ENCODE peak calls at places on chromosomes 5 and 9, in five cellular contexts. One of them, this sample, is unnamed.

GRCh38 chr9:89592963-89593775 is 11.6 kb upstream of the GADD45G start:
- DNase-seq in CD4-positive, alpha-beta memory T cell: no peak
- DNase-seq in right atrium auricular region: peak
- DNase-seq in substantia nigra: no peak
- DNase-seq in body of pancreas: no peak
- DNase-seq in this sample: no peak

GRCh38 chr5:171801839-171802238 is 16.2 kb downstream of the SMIM23 start:
- DNase-seq in right atrium auricular region: no peak
- DNase-seq in body of pancreas: no peak
- DNase-seq in substantia nigra: no peak
- DNase-seq in CD4-positive, alpha-beta memory T cell: no peak
- DNase-seq in this sample: no peak

GRCh38 chr5:143557061-143557818 is 153.8 kb upstream of the NR3C1 start:
- DNase-seq in body of pancreas: no peak
- DNase-seq in substantia nigra: no peak
- DNase-seq in CD4-positive, alpha-beta memory T cell: no peak
- DNase-seq in right atrium auricular region: no peak
- DNase-seq in this sample: no peak

GRCh38 chr9:113164536-113165300 is 13.9 kb downstream of the SLC31A2 start:
- DNase-seq in right atrium auricular region: no peak
- DNase-seq in substantia nigra: peak
- DNase-seq in body of pancreas: peak
- DNase-seq in CD4-positive, alpha-beta memory T cell: no peak
- DNase-seq in this sample: peak

GRCh38 chr5:10691826-10692785 is 68.9 kb downstream of the DAP start:
- DNase-seq in CD4-positive, alpha-beta memory T cell: no peak
- DNase-seq in right atrium auricular region: no peak
- DNase-seq in body of pancreas: no peak
- DNase-seq in substantia nigra: no peak
- DNase-seq in this sample: no peak

GRCh38 chr9:71758277-71758676 is 10.0 kb downstream of the CEMIP2 start:
- DNase-seq in right atrium auricular region: no peak
- DNase-seq in body of pancreas: peak
- DNase-seq in substantia nigra: no peak
- DNase-seq in CD4-positive, alpha-beta memory T cell: no peak
- DNase-seq in this sample: no peak

GRCh38 chr9:33446507-33447403 is 638 bp downstream of the AQP3 start:
- DNase-seq in right atrium auricular region: peak
- DNase-seq in body of pancreas: peak
- DNase-seq in CD4-positive, alpha-beta memory T cell: peak
- DNase-seq in substantia nigra: no peak
- DNase-seq in this sample: no peak

GRCh38 chr5:43416988-43417394 is 4.8 kb upstream of the CCL28 start:
- DNase-seq in right atrium auricular region: no peak
- DNase-seq in CD4-positive, alpha-beta memory T cell: no peak
- DNase-seq in body of pancreas: no peak
- DNase-seq in substantia nigra: no peak
- DNase-seq in this sample: no peak

GRCh38 chr9:97714435-97714834 is 17.3 kb upstream of the XPA start:
- DNase-seq in right atrium auricular region: no peak
- DNase-seq in substantia nigra: no peak
- DNase-seq in CD4-positive, alpha-beta memory T cell: peak
- DNase-seq in body of pancreas: no peak
- DNase-seq in this sample: no peak

GRCh38 chr5:170589643-170590042 is 85.8 kb downstream of the KCNIP1 start:
- DNase-seq in CD4-positive, alpha-beta memory T cell: no peak
- DNase-seq in substantia nigra: no peak
- DNase-seq in body of pancreas: no peak
- DNase-seq in right atrium auricular region: no peak
- DNase-seq in this sample: no peak

GRCh38 chr5:6383376-6383775 is 5.0 kb upstream of the MED10 start:
- DNase-seq in body of pancreas: peak
- DNase-seq in substantia nigra: no peak
- DNase-seq in right atrium auricular region: peak
- DNase-seq in CD4-positive, alpha-beta memory T cell: no peak
- DNase-seq in this sample: no peak

GRCh38 chr5:11520241-11520929 is 383.9 kb downstream of the CTNND2 start:
- DNase-seq in body of pancreas: no peak
- DNase-seq in CD4-positive, alpha-beta memory T cell: no peak
- DNase-seq in right atrium auricular region: no peak
- DNase-seq in substantia nigra: no peak
- DNase-seq in this sample: no peak

GRCh38 chr5:177442066-177442836 is 4.4 kb upstream of the PRR7 start:
- DNase-seq in body of pancreas: no peak
- DNase-seq in substantia nigra: no peak
- DNase-seq in right atrium auricular region: no peak
- DNase-seq in CD4-positive, alpha-beta memory T cell: no peak
- DNase-seq in this sample: no peak

GRCh38 chr9:19114680-19115270 is 12.1 kb upstream of the HAUS6 start:
- DNase-seq in right atrium auricular region: no peak
- DNase-seq in CD4-positive, alpha-beta memory T cell: no peak
- DNase-seq in body of pancreas: no peak
- DNase-seq in substantia nigra: no peak
- DNase-seq in this sample: no peak

GRCh38 chr5:132265336-132266030 is 8.0 kb downstream of the PDLIM4 start:
- DNase-seq in body of pancreas: peak
- DNase-seq in CD4-positive, alpha-beta memory T cell: no peak
- DNase-seq in substantia nigra: no peak
- DNase-seq in right atrium auricular region: peak
- DNase-seq in this sample: no peak

GRCh38 chr5:61301820-61302563 is 30.1 kb upstream of the ZSWIM6 start:
- DNase-seq in substantia nigra: no peak
- DNase-seq in CD4-positive, alpha-beta memory T cell: no peak
- DNase-seq in body of pancreas: peak
- DNase-seq in right atrium auricular region: peak
- DNase-seq in this sample: no peak

GRCh38 chr5:95727764-95728191 is 3.4 kb upstream of the RHOBTB3 start:
- DNase-seq in substantia nigra: no peak
- DNase-seq in right atrium auricular region: no peak
- DNase-seq in body of pancreas: peak
- DNase-seq in CD4-positive, alpha-beta memory T cell: no peak
- DNase-seq in this sample: no peak

GRCh38 chr5:109468737-109469420 is 59.1 kb upstream of the PJA2 start:
- DNase-seq in substantia nigra: peak
- DNase-seq in body of pancreas: peak
- DNase-seq in CD4-positive, alpha-beta memory T cell: peak
- DNase-seq in right atrium auricular region: peak
- DNase-seq in this sample: peak

GRCh38 chr9:108860354-108860753 is 1.7 kb upstream of the ACTL7A start:
- DNase-seq in CD4-positive, alpha-beta memory T cell: no peak
- DNase-seq in right atrium auricular region: no peak
- DNase-seq in substantia nigra: no peak
- DNase-seq in body of pancreas: no peak
- DNase-seq in this sample: no peak

GRCh38 chr9:85522459-85523092 is 219.2 kb downstream of the AGTPBP1 start:
- DNase-seq in right atrium auricular region: no peak
- DNase-seq in CD4-positive, alpha-beta memory T cell: peak
- DNase-seq in substantia nigra: no peak
- DNase-seq in body of pancreas: no peak
- DNase-seq in this sample: peak

GRCh38 chr5:96081276-96081858 is 119.7 kb upstream of the ELL2 start:
- DNase-seq in CD4-positive, alpha-beta memory T cell: no peak
- DNase-seq in body of pancreas: no peak
- DNase-seq in right atrium auricular region: no peak
- DNase-seq in substantia nigra: no peak
- DNase-seq in this sample: no peak

GRCh38 chr5:54526604-54527359 is 9.2 kb downstream of the SNX18 start:
- DNase-seq in CD4-positive, alpha-beta memory T cell: no peak
- DNase-seq in right atrium auricular region: no peak
- DNase-seq in substantia nigra: no peak
- DNase-seq in body of pancreas: no peak
- DNase-seq in this sample: no peak

GRCh38 chr5:110376281-110376916 is 350.1 kb downstream of the TMEM232 start:
- DNase-seq in CD4-positive, alpha-beta memory T cell: no peak
- DNase-seq in body of pancreas: no peak
- DNase-seq in substantia nigra: no peak
- DNase-seq in right atrium auricular region: no peak
- DNase-seq in this sample: no peak

GRCh38 chr5:169647566-169647965 is 10.5 kb downstream of the DOCK2 start:
- DNase-seq in substantia nigra: no peak
- DNase-seq in right atrium auricular region: no peak
- DNase-seq in CD4-positive, alpha-beta memory T cell: no peak
- DNase-seq in body of pancreas: no peak
- DNase-seq in this sample: no peak

GRCh38 chr5:5886812-5887486 is 464.5 kb downstream of the ICE1 start:
- DNase-seq in body of pancreas: peak
- DNase-seq in substantia nigra: no peak
- DNase-seq in CD4-positive, alpha-beta memory T cell: peak
- DNase-seq in right atrium auricular region: no peak
- DNase-seq in this sample: no peak

GRCh38 chr9:126471084-126471611 is 142.6 kb upstream of the LMX1B start:
- DNase-seq in substantia nigra: peak
- DNase-seq in body of pancreas: peak
- DNase-seq in right atrium auricular region: peak
- DNase-seq in CD4-positive, alpha-beta memory T cell: peak
- DNase-seq in this sample: no peak

GRCh38 chr5:145824040-145824439 is 11.1 kb downstream of the PRELID2 start:
- DNase-seq in substantia nigra: no peak
- DNase-seq in body of pancreas: no peak
- DNase-seq in right atrium auricular region: no peak
- DNase-seq in CD4-positive, alpha-beta memory T cell: no peak
- DNase-seq in this sample: no peak

GRCh38 chr5:103849934-103850333 is 287.3 kb upstream of the NUDT12 start:
- DNase-seq in substantia nigra: no peak
- DNase-seq in body of pancreas: no peak
- DNase-seq in right atrium auricular region: no peak
- DNase-seq in CD4-positive, alpha-beta memory T cell: no peak
- DNase-seq in this sample: no peak

GRCh38 chr5:39794511-39794910 is 369.7 kb upstream of the DAB2 start:
- DNase-seq in right atrium auricular region: no peak
- DNase-seq in substantia nigra: no peak
- DNase-seq in body of pancreas: no peak
- DNase-seq in CD4-positive, alpha-beta memory T cell: no peak
- DNase-seq in this sample: no peak

GRCh38 chr9:131365546-131365945 is 28.3 kb upstream of the PRRC2B start:
- DNase-seq in right atrium auricular region: no peak
- DNase-seq in substantia nigra: no peak
- DNase-seq in CD4-positive, alpha-beta memory T cell: no peak
- DNase-seq in body of pancreas: no peak
- DNase-seq in this sample: no peak
- H3K27ac ChIP-seq in right atrium auricular region: no peak
- H3K27ac ChIP-seq in substantia nigra: no peak
- H3K27ac ChIP-seq in CD4-positive, alpha-beta memory T cell: no peak
- H3K27ac ChIP-seq in body of pancreas: no peak
- H3K27ac ChIP-seq in this sample: no peak

GRCh38 chr5:136025900-136026299 is 2.9 kb upstream of the TGFBI start:
- DNase-seq in body of pancreas: no peak
- DNase-seq in CD4-positive, alpha-beta memory T cell: no peak
- DNase-seq in right atrium auricular region: no peak
- DNase-seq in substantia nigra: no peak
- DNase-seq in this sample: no peak
- H3K27ac ChIP-seq in body of pancreas: no peak
- H3K27ac ChIP-seq in CD4-positive, alpha-beta memory T cell: no peak
- H3K27ac ChIP-seq in right atrium auricular region: peak
- H3K27ac ChIP-seq in substantia nigra: no peak
- H3K27ac ChIP-seq in this sample: no peak

DNA sequence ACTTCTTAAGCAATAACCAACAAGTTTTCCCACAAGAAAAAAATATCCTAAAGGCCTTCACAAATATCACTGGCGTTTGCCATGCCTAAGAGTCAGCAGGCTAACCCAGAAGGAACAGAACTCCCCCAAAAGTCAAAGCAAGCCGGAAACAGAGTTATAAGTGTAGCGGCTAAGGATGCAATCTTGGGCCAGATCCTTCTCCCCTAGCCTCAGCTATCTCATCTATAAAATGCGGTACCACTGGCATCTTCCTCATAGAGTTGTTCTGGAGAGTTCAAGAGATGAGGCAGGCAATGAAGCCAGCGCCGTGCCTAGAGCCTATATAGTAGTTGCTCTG is 640 bp downstream of the DPM2 start:
- DNase-seq in CD4-positive, alpha-beta memory T cell: no peak
- DNase-seq in substantia nigra: no peak
- DNase-seq in body of pancreas: no peak
- DNase-seq in right atrium auricular region: no peak
- DNase-seq in this sample: no peak
- H3K27ac ChIP-seq in CD4-positive, alpha-beta memory T cell: peak
- H3K27ac ChIP-seq in substantia nigra: peak
- H3K27ac ChIP-seq in body of pancreas: no peak
- H3K27ac ChIP-seq in right atrium auricular region: no peak
- H3K27ac ChIP-seq in this sample: peak

GRCh38 chr9:104961701-104962359 is 33.9 kb upstream of the ABCA1 start:
- DNase-seq in CD4-positive, alpha-beta memory T cell: no peak
- DNase-seq in right atrium auricular region: no peak
- DNase-seq in substantia nigra: no peak
- DNase-seq in body of pancreas: no peak
- DNase-seq in this sample: no peak
- H3K27ac ChIP-seq in CD4-positive, alpha-beta memory T cell: no peak
- H3K27ac ChIP-seq in right atrium auricular region: no peak
- H3K27ac ChIP-seq in substantia nigra: no peak
- H3K27ac ChIP-seq in body of pancreas: no peak
- H3K27ac ChIP-seq in this sample: no peak